ENCODE peak calls at places on chromosomes 2 and 18, in five cellular contexts. I is NCI-H1694; K is neuronal stem cell; A is NCI-H82; F is stimulated activated CD8-positive, alpha-beta memory T cell treated with anti-CD3 and anti-CD28 coated beads, Interleukin-7, amount 100 ng/mL, for 24 hours. J is an unnamed sample.

GRCh38 chr2:150296795-150297546 is 190.5 kb downstream of the RND3 start:
- DNase-seq in I (no peak), K (no peak), A (no peak), F (no peak), J (no peak)

GRCh38 chr2:36403675-36404230 is 48.2 kb downstream of the CRIM1 start:
- DNase-seq in I (no peak), K (no peak), A (no peak), F (no peak), J (no peak)

GRCh38 chr2:237179161-237179560 is 93.5 kb downstream of the COPS8 start:
- DNase-seq in I (no peak), K (no peak), A (no peak), F (no peak), J (no peak)

GRCh38 chr2:98049991-98050519 is 36.9 kb upstream of the VWA3B start:
- DNase-seq in I (no peak), K (no peak), A (no peak), F (no peak), J (no peak)

GRCh38 chr2:220787251-220787650 is 784.9 kb downstream of the EPHA4 start:
- DNase-seq in I (no peak), K (no peak), A (no peak), F (no peak), J (no peak)

GRCh38 chr2:112712465-112712864 is 8.4 kb upstream of the NT5DC4 start:
- DNase-seq in I (no peak), K (no peak), A (peak; percentile 19), F (no peak), J (no peak)

GRCh38 chr2:163665817-163666216 is 70.0 kb downstream of the FIGN start:
- DNase-seq in I (no peak), K (no peak), A (no peak), F (no peak), J (no peak)

GRCh38 chr18:6249788-6250187 is 164.9 kb downstream of the L3MBTL4 start:
- DNase-seq in I (no peak), K (no peak), A (no peak), F (no peak), J (no peak)

GRCh38 chr2:241565413-241565812 is 6.9 kb downstream of the BOK start:
- DNase-seq in I (no peak), K (no peak), A (no peak), F (no peak), J (no peak)

GRCh38 chr2:239230318-239231052 is 170.3 kb downstream of the HDAC4 start:
- DNase-seq in I (no peak), K (no peak), A (no peak), F (no peak), J (no peak)

GRCh38 chr2:98807221-98807620 is 76.3 kb upstream of the MGAT4A start:
- DNase-seq in I (no peak), K (no peak), A (no peak), F (no peak), J (no peak)

GRCh38 chr18:56108486-56109367 is 520.7 kb upstream of the TCF4 start:
- DNase-seq in I (no peak), K (no peak), A (no peak), F (no peak), J (no peak)

GRCh38 chr18:44195394-44196140 is 485.1 kb upstream of the SETBP1 start:
- DNase-seq in I (no peak), K (no peak), A (no peak), F (no peak), J (no peak)

J was measured in H1.